ENCODE peak calls at places on chromosomes 13 and 19, in four cellular contexts. B is K562; A is CD8-positive, alpha-beta memory T cell; X is Karpas-422. I is an unnamed sample.

GRCh38 chr13:30978981-30979956 is 46.8 kb downstream of the TEX26 start:
- DNase-seq in B (peak), A (peak), X (peak), I (no peak)

GRCh38 chr19:32343550-32344262 is 1.7 kb upstream of the ZNF507 start:
- DNase-seq in B (no peak), A (no peak), X (no peak), I (no peak)

GRCh38 chr13:75461314-75461713 is 20.7 kb downstream of the TBC1D4 start:
- DNase-seq in B (no peak), A (no peak), X (no peak), I (no peak)

GRCh38 chr13:100550433-100550832 is 38.2 kb downstream of the GGACT start:
- DNase-seq in B (no peak), A (no peak), X (no peak), I (no peak)

GRCh38 chr13:95636853-95637252 is 7.7 kb downstream of the DZIP1 start:
- DNase-seq in B (no peak), A (no peak), X (no peak), I (no peak)

GRCh38 chr13:47890146-47890814 is 110.8 kb downstream of the SUCLA2 start:
- DNase-seq in B (no peak), A (no peak), X (no peak), I (no peak)

GRCh38 chr13:47076536-47076935 is 179.7 kb upstream of the HTR2A start:
- DNase-seq in B (no peak), A (no peak), X (no peak), I (no peak)

GRCh38 chr13:94054159-94054558 is 425.3 kb downstream of the DCT start:
- DNase-seq in B (no peak), A (no peak), X (no peak), I (no peak)

GRCh38 chr13:113786262-113786841 is 27.3 kb downstream of the TMEM255B start:
- DNase-seq in B (no peak), A (no peak), X (no peak), I (no peak)

GRCh38 chr19:38737297-38737865 is 6.9 kb downstream of the CAPN12 start:
- DNase-seq in B (no peak), A (no peak), X (no peak), I (no peak)

GRCh38 chr13:47066261-47066660 is 169.4 kb upstream of the HTR2A start:
- DNase-seq in B (no peak), A (no peak), X (no peak), I (no peak)

GRCh38 chr13:112871742-112872141 is 97.3 kb upstream of the MCF2L start:
- DNase-seq in B (no peak), A (no peak), X (no peak), I (no peak)

GRCh38 chr13:98313023-98313937 is 136.2 kb upstream of the RNF113B start:
- DNase-seq in B (no peak), A (no peak), X (no peak), I (no peak)

GRCh38 chr19:45475537-45476348 is 7.9 kb downstream of the FOSB start:
- DNase-seq in B (no peak), A (no peak), X (no peak), I (no peak)

GRCh38 chr19:45104658-45105384 is 11.8 kb downstream of the PPP1R37 start:
- DNase-seq in B (no peak), A (no peak), X (no peak), I (no peak)

GRCh38 chr13:110105136-110105535 is 201.8 kb downstream of the COL4A1 start:
- DNase-seq in B (no peak), A (no peak), X (no peak), I (no peak)

GRCh38 chr13:33057019-33057785 is 41.0 kb downstream of the KL start:
- DNase-seq in B (peak), A (no peak), X (peak), I (no peak)

GRCh38 chr19:52689804-52690394 is 44.9 kb downstream of the ZNF611 start:
- DNase-seq in B (peak), A (peak), X (peak), I (no peak)

GRCh38 chr13:95862401-95862800 is 185.5 kb downstream of the DNAJC3 start:
- DNase-seq in B (no peak), A (no peak), X (no peak), I (no peak)

GRCh38 chr19:289651-290538 is 1.3 kb downstream of the PLPP2 start:
- DNase-seq in B (peak), A (peak), X (no peak), I (no peak)

GRCh38 chr19:58355215-58355796 is 2.0 kb upstream of the A1BG start:
- DNase-seq in B (no peak), A (no peak), X (no peak), I (no peak)

GRCh38 chr19:58356236-58356970 is 3.1 kb upstream of the A1BG start:
- DNase-seq in B (no peak), A (no peak), X (no peak), I (no peak)

GRCh38 chr19:58356971-58357797 is 3.9 kb upstream of the A1BG start:
- DNase-seq in B (no peak), A (no peak), X (no peak), I (no peak)

GRCh38 chr19:58354478-58355030 is 1.3 kb upstream of the A1BG start:
- DNase-seq in B (no peak), A (no peak), X (no peak), I (no peak)

GRCh38 chr19:58355891-58356235 is 2.6 kb upstream of the A1BG start:
- DNase-seq in B (no peak), A (no peak), X (no peak), I (no peak)
- H3K4me3 ChIP-seq in B (no peak), A (peak), X (no peak), I (no peak)

GRCh38 chr19:18020212-18021067 is 12.5 kb downstream of the ARRDC2 start:
- DNase-seq in B (no peak), A (no peak), X (no peak), I (no peak)

GRCh38 chr19:18017275-18018083 is 9.5 kb downstream of the ARRDC2 start:
- DNase-seq in B (no peak), A (no peak), X (no peak), I (no peak)

GRCh38 chr19:18023596-18024212 is 15.7 kb downstream of the ARRDC2 start:
- DNase-seq in B (no peak), A (peak), X (no peak), I (no peak)

GRCh38 chr19:18027151-18027550 is 19.2 kb downstream of the ARRDC2 start:
- DNase-seq in B (no peak), A (no peak), X (no peak), I (no peak)

DNA sequence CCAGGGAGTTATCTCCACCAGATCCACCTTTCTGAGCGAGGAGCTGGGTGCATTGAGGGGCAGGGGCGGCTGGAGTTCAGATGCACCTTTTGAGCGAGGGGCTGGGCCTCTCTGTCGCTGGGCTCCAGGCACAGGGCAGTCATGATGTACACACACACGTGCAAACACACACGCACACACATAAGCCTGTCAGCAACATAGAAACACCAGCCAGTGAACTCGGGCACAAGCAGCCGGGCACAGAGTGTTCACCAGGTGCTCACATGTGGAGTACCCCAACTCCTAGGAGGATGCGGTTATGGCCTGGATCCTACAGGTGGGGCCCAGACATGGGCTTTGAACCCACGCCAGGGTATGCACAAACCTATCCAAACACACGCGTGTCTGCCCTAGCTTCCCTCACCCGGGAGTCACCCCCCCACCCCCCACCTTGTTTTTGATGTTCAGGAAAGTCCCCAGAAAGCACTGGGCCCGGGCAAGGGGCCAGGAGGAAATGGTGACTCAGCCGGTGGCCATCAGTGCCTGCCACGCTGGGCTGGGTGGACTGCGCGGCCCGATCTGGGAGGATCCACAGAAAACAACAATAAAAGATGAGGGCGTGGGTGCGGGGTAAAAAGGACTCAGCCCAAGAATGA is 13.3 kb downstream of the ARRDC2 start:
- DNase-seq in B (peak), A (peak), X (peak), I (no peak)
- H3K4me3 ChIP-seq in B (peak), A (peak), X (peak), I (peak)

GRCh38 chr19:2325261-2326046 is 2.9 kb downstream of the LSM7 start:
- DNase-seq in B (no peak), A (no peak), X (no peak), I (no peak)

GRCh38 chr19:2328401-2329161 is at the start of the genes LSM7 and SPPL2B:
- DNase-seq in B (peak), A (peak), X (peak), I (peak)

GRCh38 chr19:2327773-2328400 is 499 bp downstream of the LSM7 start:
- DNase-seq in B (peak), A (peak), X (peak), I (peak)

GRCh38 chr19:2329162-2329505 is 650 bp downstream of the SPPL2B start:
- DNase-seq in B (no peak), A (no peak), X (peak), I (no peak)

GRCh38 chr19:2326699-2327360 is 1.6 kb downstream of the LSM7 start:
- DNase-seq in B (no peak), A (no peak), X (no peak), I (no peak)
- H3K4me3 ChIP-seq in B (peak), A (peak), X (peak), I (peak)

DNA sequence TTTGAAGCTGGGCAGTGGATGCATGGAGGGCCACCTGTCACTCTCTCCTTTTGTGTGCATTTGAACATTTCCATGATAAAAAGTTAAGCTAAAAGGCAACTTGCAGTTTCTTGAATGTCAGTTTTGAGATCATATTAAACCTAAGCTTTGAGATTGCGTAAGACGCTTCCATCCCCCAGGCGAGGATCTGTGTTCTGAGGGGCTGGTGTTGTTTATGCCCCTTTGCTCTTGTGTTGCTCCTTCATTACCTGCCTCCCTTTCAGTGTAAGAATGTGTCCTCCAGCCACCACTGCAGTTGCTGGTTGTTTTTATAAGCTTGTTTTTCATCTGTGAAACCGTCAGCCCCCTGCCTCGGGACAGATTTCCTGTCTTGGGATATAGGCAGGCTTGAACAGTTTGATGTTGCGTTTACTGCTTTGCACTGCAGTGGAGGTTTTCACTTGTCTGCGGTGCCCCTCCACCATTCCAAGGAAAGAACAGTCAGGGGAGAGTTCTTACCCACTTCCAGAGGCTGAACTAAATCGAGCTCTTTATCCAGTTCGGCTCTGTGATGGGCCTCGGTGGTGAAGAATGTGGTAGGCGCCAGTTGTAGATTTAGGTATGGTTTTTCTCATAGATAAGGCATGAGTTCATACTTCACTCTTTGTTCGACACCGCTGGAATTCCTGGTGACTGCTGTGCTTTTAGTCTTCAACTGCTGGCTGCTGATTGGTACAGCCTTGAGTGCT is 96.8 kb downstream of the ARHGEF7 start:
- DNase-seq in B (no peak), A (no peak), X (no peak), I (no peak)
- H3K4me3 ChIP-seq in B (no peak), A (no peak), X (no peak), I (no peak)